ENCODE peak calls at places on chromosomes 12 and 14, in six cellular contexts. Y is Daoy; I is EL; R is activated CD4-positive, alpha-beta T cell treated with anti-CD3 and anti-CD28 coated beads, Interleukin-2, amount 10 ng/mL, durations not matched to agents 7 days and 5 days; B is uterus; P is NCI-H2029. O is an unnamed sample.
A peak's percentile ranks its signal among the peaks of the same experiment; 100 is the strongest.

GRCh38 chr12:49942921-49943662 is 7.4 kb upstream of the AQP2 start:
- DNase-seq in Y (no peak), I (no peak), R (peak; percentile 20), B (no peak), P (no peak), O (no peak)

GRCh38 chr12:55051197-55051920 is 31.6 kb downstream of the NEUROD4 start:
- DNase-seq in Y (no peak), I (no peak), R (no peak), B (no peak), P (no peak), O (no peak)

GRCh38 chr14:99910337-99911268 is 117.4 kb downstream of the EML1 start:
- DNase-seq in Y (peak; percentile 89), I (peak; percentile 88), R (no peak), B (no peak), P (no peak), O (peak; percentile 60)

GRCh38 chr12:57001448-57001906 is 4.9 kb downstream of the ZBTB39 start:
- DNase-seq in Y (peak; percentile 57), I (peak; percentile 70), R (peak; percentile 82), B (peak; percentile 57), P (peak; percentile 22), O (no peak)

GRCh38 chr12:84891106-84891838 is 21.3 kb downstream of the SLC6A15 start:
- DNase-seq in Y (no peak), I (no peak), R (no peak), B (no peak), P (no peak), O (no peak)

GRCh38 chr12:31874961-31875608 is 84.1 kb upstream of the RESF1 start:
- DNase-seq in Y (peak; percentile 90), I (peak; percentile 78), R (peak; percentile 42), B (peak; percentile 55), P (no peak), O (no peak)

GRCh38 chr12:94525951-94526350 is 66.3 kb upstream of the CEP83 start:
- DNase-seq in Y (no peak), I (no peak), R (no peak), B (no peak), P (no peak), O (no peak)

GRCh38 chr12:100234166-100234565 is 32.7 kb downstream of the DEPDC4 start:
- DNase-seq in Y (peak; percentile 5), I (peak; percentile 71), R (no peak), B (no peak), P (no peak), O (no peak)

GRCh38 chr12:27285395-27285794 is 41.3 kb downstream of the STK38L start:
- DNase-seq in Y (peak; percentile 57), I (peak; percentile 24), R (no peak), B (no peak), P (no peak), O (no peak)

GRCh38 chr12:80068173-80068572 is 31.2 kb upstream of the OTOGL start:
- DNase-seq in Y (peak; percentile 13), I (no peak), R (no peak), B (no peak), P (no peak), O (no peak)

GRCh38 chr12:99157946-99158345 is 489.6 kb upstream of the GARIN6 start:
- DNase-seq in Y (peak; percentile 10), I (peak; percentile 38), R (no peak), B (no peak), P (no peak), O (no peak)

GRCh38 chr12:99137124-99137845 is 492.2 kb downstream of the APAF1 start:
- DNase-seq in Y (no peak), I (no peak), R (no peak), B (no peak), P (no peak), O (no peak)

GRCh38 chr12:75759842-75760260 is 248.4 kb upstream of the KRR1 start:
- DNase-seq in Y (peak; percentile 49), I (peak; percentile 63), R (no peak), B (no peak), P (no peak), O (no peak)

GRCh38 chr12:52523825-52524224 is 3.6 kb upstream of the KRT5 start:
- DNase-seq in Y (no peak), I (peak; percentile 14), R (no peak), B (no peak), P (no peak), O (peak; percentile 66)

GRCh38 chr14:50067723-50068495 is 48.5 kb downstream of the VCPKMT start:
- DNase-seq in Y (peak; percentile 91), I (peak; percentile 73), R (no peak), B (no peak), P (no peak), O (no peak)

GRCh38 chr12:132063491-132063890 is 80.6 kb downstream of the DDX51 start:
- DNase-seq in Y (no peak), I (no peak), R (no peak), B (no peak), P (no peak), O (no peak)

GRCh38 chr12:44603701-44604100 is 272.4 kb downstream of the NELL2 start:
- DNase-seq in Y (no peak), I (no peak), R (no peak), B (no peak), P (no peak), O (no peak)

GRCh38 chr12:111387747-111388365 is 17.9 kb upstream of the SH2B3 start:
- DNase-seq in Y (no peak), I (no peak), R (no peak), B (no peak), P (no peak), O (peak; percentile 62)

GRCh38 chr14:89214221-89214965 is 202.6 kb downstream of the FOXN3 start:
- DNase-seq in Y (no peak), I (no peak), R (no peak), B (no peak), P (peak; percentile 83), O (no peak)

GRCh38 chr12:1993341-1993740 is 10.9 kb downstream of the DCP1B start:
- DNase-seq in Y (peak; percentile 75), I (peak; percentile 89), R (no peak), B (no peak), P (no peak), O (no peak)

GRCh38 chr12:108375986-108376663 is 37.0 kb upstream of the CMKLR1 start:
- DNase-seq in Y (peak; percentile 79), I (peak; percentile 46), R (no peak), B (no peak), P (no peak), O (no peak)

GRCh38 chr12:112252184-112252583 is 126.8 kb downstream of the TRAFD1 start:
- DNase-seq in Y (no peak), I (no peak), R (no peak), B (no peak), P (peak; percentile 81), O (no peak)

GRCh38 chr12:122215789-122216188 is 10.1 kb downstream of the DIABLO start:
- DNase-seq in Y (no peak), I (peak; percentile 44), R (no peak), B (no peak), P (no peak), O (no peak)

GRCh38 chr14:49992901-49993335 is 100.0 kb downstream of the ARF6 start:
- DNase-seq in Y (peak; percentile 65), I (peak; percentile 89), R (no peak), B (no peak), P (no peak), O (no peak)